ENCODE peak calls at places on chromosomes 7 and 10, in nine cellular contexts. C is PC-3, H is PC-9, X is K562, P is GM23248, Y is fibroblast of lung, J is endothelial cell of umbilical vein, Q is H1, V is GM12878. L is an unnamed sample.

GRCh38 chr7:50364645-50365044 is 60.1 kb downstream of the IKZF1 start:
- DNase-seq in C (no peak), H (no peak), X (no peak), P (no peak), Y (no peak), J (no peak), Q (no peak), V (no peak), L (no peak)

GRCh38 chr7:51227861-51228260 is 88.7 kb downstream of the COBL start:
- DNase-seq in C (no peak), H (no peak), X (no peak), P (no peak), Y (no peak), J (no peak), Q (no peak), V (no peak), L (no peak)

GRCh38 chr7:47574473-47575328 is 7.2 kb downstream of the TNS3 start:
- DNase-seq in C (no peak), H (no peak), X (no peak), P (peak; percentile 63), Y (no peak), J (no peak), Q (no peak), V (peak; percentile 56), L (no peak)

GRCh38 chr7:132738254-132738653 is 162.0 kb upstream of the PLXNA4 start:
- DNase-seq in C (peak; percentile 93), H (no peak), X (no peak), P (peak; percentile 97), Y (peak; percentile 97), J (peak; percentile 51), Q (no peak), V (no peak), L (no peak)

GRCh38 chr7:1907751-1908365 is 237.8 kb downstream of the ELFN1 start:
- DNase-seq in C (no peak), H (no peak), X (no peak), P (no peak), Y (no peak), J (no peak), Q (no peak), V (no peak), L (no peak)

GRCh38 chr7:134530460-134530859 is 3.1 kb downstream of the AKR1B10 start:
- DNase-seq in C (no peak), H (no peak), X (no peak), P (no peak), Y (no peak), J (no peak), Q (no peak), V (no peak), L (no peak)

GRCh38 chr10:30986027-30986672 is 45.5 kb downstream of the ZNF438 start:
- DNase-seq in C (peak; percentile 62), H (no peak), X (no peak), P (peak; percentile 63), Y (peak; percentile 53), J (peak; percentile 69), Q (no peak), V (no peak), L (no peak)

GRCh38 chr10:86020139-86020538 is 346.5 kb downstream of the GRID1 start:
- DNase-seq in C (no peak), H (no peak), X (no peak), P (no peak), Y (no peak), J (no peak), Q (no peak), V (no peak), L (no peak)

GRCh38 chr10:95341716-95342130 is 50.9 kb upstream of the PDLIM1 start:
- DNase-seq in C (no peak), H (no peak), X (no peak), P (peak; percentile 29), Y (peak; percentile 64), J (no peak), Q (no peak), V (no peak), L (peak; percentile 73)

GRCh38 chr7:92831716-92832622 is 4.4 kb downstream of the CDK6 start:
- DNase-seq in C (peak; percentile 64), H (no peak), X (no peak), P (peak; percentile 94), Y (peak; percentile 95), J (peak; percentile 61), Q (no peak), V (no peak), L (no peak)

GRCh38 chr10:22252286-22252800 is 34.5 kb upstream of the EBLN1 start:
- DNase-seq in C (no peak), H (peak; percentile 16), X (no peak), P (peak; percentile 70), Y (peak; percentile 60), J (peak; percentile 26), Q (no peak), V (no peak), L (no peak)

GRCh38 chr7:155456772-155457543 is 971 bp upstream of the EN2 start:
- DNase-seq in C (peak; percentile 81), H (no peak), X (peak; percentile 38), P (peak; percentile 80), Y (peak; percentile 45), J (peak; percentile 49), Q (peak; percentile 81), V (no peak), L (no peak)

GRCh38 chr7:35251606-35252310 is 2.1 kb downstream of the TBX20 start:
- DNase-seq in C (no peak), H (no peak), X (no peak), P (no peak), Y (no peak), J (no peak), Q (peak; percentile 46), V (no peak), L (no peak)
- TF ChIP-seq EZH2 in C (no peak), H (no peak), X (no peak), P (no peak), Y (no peak), J (peak; percentile 70), Q (peak; percentile 42), V (no peak), L (no peak)

DNA sequence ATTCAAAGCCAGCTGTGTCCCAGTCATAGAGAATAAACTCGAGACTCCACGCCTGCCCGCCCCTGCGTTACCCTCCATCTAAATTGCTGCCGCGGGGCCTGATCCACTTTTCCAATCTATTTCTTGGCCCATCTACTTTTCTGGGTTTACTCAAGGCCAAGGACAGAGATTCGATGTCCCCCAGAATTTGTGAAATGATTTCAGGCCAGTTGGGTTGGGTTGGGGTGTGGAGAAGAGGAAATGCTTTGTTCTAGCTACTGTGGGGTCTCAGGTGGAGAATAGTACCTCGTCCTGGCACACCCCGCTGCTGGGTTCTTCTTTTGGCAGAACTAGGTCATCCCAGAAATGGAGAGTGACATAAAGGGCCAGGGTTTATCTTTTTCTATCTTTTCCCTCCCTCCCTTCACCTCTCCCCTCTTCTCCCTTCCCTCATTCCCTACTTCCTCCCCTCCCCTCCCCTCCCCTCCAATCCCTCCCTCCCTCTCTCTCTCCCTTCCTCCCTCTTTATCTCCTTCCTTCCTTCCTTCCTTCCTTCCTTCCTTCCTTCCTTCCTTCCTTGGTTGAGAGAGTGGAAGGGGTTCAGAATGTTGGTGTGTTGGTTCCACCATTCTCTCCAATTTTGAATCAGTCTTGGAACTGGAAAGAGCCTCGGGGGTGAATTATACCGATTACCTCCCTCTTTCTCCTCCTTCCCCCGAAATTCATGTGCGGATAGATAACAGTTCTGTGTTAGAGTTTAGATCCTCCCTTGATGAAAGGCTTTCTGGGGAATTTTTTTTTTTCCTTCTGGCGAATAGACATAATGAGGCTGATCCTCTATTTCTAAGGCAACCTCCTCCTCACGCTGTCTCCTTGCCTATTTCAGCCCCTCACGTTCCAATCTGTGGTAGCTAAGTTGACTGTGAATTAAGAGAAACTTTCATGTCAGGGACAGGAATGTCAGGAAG is 1.2 kb upstream of the TMEM229A start:
- DNase-seq in C (no peak), H (no peak), X (no peak), P (no peak), Y (no peak), J (no peak), Q (no peak), V (no peak), L (peak; percentile 98)
- TF ChIP-seq EZH2 in C (no peak), H (no peak), X (no peak), P (no peak), Y (no peak), J (no peak), Q (no peak), V (no peak), L (no peak)

DNA sequence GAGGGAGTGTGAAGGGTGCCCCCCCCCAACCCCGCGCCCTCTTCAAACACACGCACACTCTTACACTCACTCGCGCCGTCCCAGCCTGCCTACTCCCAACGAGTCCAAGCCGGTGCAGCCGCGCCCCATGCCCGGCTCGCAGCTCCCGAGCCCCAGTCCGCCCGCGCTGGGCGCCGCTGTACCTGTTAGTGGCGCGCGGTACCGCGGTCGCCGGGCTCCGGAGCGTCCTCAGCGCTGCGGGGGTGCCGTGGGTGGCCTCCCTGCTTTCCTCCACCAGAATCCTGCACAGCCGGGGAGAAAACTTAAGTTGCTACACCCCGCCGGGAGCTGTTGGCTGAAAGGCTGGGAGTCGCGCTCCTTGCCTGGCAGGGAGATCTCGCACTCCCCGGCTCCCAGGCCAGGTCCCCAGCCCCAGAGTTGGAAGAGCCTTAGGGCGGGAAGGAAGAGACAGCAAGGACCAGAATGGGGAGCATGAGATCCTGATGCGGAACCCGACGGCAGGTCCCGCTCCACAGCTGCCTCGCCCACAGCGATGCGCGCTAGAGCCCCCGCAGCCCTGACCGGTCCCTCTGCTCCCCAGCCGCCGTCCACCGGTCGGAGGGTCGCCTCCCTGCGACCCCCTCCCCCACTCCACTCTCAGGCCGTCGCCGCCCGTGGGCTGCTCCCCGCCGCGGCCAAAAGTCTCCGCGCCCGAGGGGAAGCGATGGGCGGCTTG is 861 bp downstream of the ST8SIA6 start:
- DNase-seq in C (peak; percentile 11), H (peak; percentile 59), X (peak; percentile 78), P (peak; percentile 54), Y (peak; percentile 56), J (peak; percentile 52), Q (peak; percentile 80), V (no peak), L (no peak)
- TF ChIP-seq EZH2 in C (no peak), H (no peak), X (no peak), P (peak; percentile 50), Y (peak; percentile 88), J (peak; percentile 35), Q (peak; percentile 15), V (peak; percentile 24), L (no peak)

DNA sequence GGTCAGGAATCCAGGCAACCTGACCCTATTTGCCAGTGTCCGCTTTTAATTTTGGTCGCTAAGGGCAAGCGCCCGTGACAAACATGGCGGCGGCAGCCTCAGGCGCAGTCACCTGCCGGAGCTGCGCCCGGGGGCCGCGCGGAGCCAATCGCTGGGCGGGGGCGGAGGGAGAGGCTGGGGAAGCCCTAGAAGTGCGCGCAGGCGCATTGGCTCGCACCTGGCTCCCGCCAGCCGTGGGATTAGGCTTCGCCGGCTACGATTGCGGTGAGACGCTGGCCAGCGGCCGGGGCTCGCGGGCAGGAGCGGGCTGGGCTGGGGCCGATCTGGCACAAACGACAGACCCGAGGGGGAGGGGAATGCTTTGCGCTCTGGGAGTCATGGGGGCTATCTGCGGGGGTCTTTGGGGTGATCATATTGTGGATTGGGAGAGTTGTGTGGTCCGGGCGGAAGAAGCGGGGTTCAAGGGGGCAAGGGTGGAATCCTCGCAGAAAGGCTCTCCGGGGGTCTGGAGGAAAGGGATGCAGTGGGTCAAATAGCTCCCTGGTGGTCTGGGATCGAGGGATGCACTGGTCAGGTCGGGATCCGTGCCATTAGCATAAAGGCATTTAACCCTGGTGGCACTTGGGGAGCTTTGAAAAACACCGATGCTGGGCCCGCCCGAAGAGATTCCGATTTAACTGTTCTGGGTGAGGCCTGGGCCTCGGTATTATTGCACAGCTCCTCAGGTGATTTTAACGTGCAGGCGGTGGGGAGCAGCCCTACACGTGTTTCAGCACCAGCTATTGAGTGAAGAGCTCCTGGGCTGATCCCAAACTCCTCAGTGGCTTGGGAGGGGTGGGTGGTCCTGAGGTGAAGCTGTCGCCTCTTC is 10.1 kb upstream of the C10orf95 start:
- DNase-seq in C (peak; percentile 92), H (peak; percentile 84), X (peak; percentile 94), P (peak; percentile 81), Y (peak; percentile 75), J (peak; percentile 78), Q (peak; percentile 98), V (peak; percentile 43), L (no peak)
- TF ChIP-seq EZH2 in C (no peak), H (no peak), X (no peak), P (no peak), Y (no peak), J (no peak), Q (no peak), V (no peak), L (no peak)